ENCODE peak calls at places on chromosomes 1 and 21, in five cellular contexts. O is gastrocnemius medialis, J is GM12878, N is esophagus muscularis mucosa, I is A549. B is an unnamed sample.

GRCh38 chr1:119988316-119989067 is 81.0 kb downstream of the NOTCH2 start:
- DNase-seq in O (no peak), J (no peak), N (no peak), I (no peak), B (no peak)

GRCh38 chr1:51044834-51045233 is 57.2 kb upstream of the C1orf185 start:
- DNase-seq in O (no peak), J (no peak), N (no peak), I (no peak), B (no peak)

GRCh38 chr1:59075021-59075420 is 221.9 kb upstream of the FGGY start:
- DNase-seq in O (no peak), N (no peak), J (no peak), I (no peak), B (no peak)

GRCh38 chr1:116127123-116127847 is 16.1 kb downstream of the MAB21L3 start:
- DNase-seq in J (no peak), N (peak; percentile 82), O (no peak), I (no peak), B (no peak)

GRCh38 chr1:12475947-12476346 is 142.1 kb downstream of the DHRS3 start:
- DNase-seq in O (peak; percentile 73), N (no peak), J (no peak), I (peak; percentile 33), B (no peak)

GRCh38 chr1:155893389-155894142 is 17.6 kb downstream of the RIT1 start:
- DNase-seq in O (no peak), I (peak; percentile 75), J (no peak), N (no peak), B (peak; percentile 84)

GRCh38 chr1:40868051-40868723 is 6.0 kb upstream of the CITED4 start:
- DNase-seq in J (no peak), O (no peak), N (no peak), I (peak; percentile 77), B (no peak)

GRCh38 chr1:212456166-212456528 is 23.4 kb downstream of the NENF start:
- DNase-seq in O (no peak), I (no peak), N (no peak), J (no peak), B (no peak)

GRCh38 chr1:173329747-173330146 is 122.6 kb upstream of the TNFSF4 start:
- DNase-seq in J (no peak), I (peak; percentile 38), O (no peak), N (no peak), B (no peak)

GRCh38 chr1:212621043-212621829 is 12.7 kb downstream of the ATF3 start:
- DNase-seq in O (no peak), I (no peak), N (no peak), J (no peak), B (peak; percentile 45)

GRCh38 chr1:30473920-30474817 is 249.2 kb downstream of the MATN1 start:
- DNase-seq in O (no peak), N (no peak), I (no peak), J (no peak), B (peak; percentile 59)

GRCh38 chr1:28365864-28366263 is 3.7 kb upstream of the PHACTR4 start:
- DNase-seq in N (no peak), O (no peak), J (no peak), I (no peak), B (no peak)

GRCh38 chr21:38297193-38297592 is 40.4 kb downstream of the KCNJ15 start:
- DNase-seq in I (no peak), N (no peak), O (no peak), J (no peak), B (no peak)

GRCh38 chr1:177229781-177230180 is 59.0 kb downstream of the BRINP2 start:
- DNase-seq in O (no peak), I (no peak), N (no peak), J (no peak), B (no peak)
- H3K4me3 ChIP-seq in O (no peak overlapping the region), I (no peak overlapping the region), N (no peak overlapping the region), J (no peak overlapping the region), B (no peak overlapping the region)

DNA sequence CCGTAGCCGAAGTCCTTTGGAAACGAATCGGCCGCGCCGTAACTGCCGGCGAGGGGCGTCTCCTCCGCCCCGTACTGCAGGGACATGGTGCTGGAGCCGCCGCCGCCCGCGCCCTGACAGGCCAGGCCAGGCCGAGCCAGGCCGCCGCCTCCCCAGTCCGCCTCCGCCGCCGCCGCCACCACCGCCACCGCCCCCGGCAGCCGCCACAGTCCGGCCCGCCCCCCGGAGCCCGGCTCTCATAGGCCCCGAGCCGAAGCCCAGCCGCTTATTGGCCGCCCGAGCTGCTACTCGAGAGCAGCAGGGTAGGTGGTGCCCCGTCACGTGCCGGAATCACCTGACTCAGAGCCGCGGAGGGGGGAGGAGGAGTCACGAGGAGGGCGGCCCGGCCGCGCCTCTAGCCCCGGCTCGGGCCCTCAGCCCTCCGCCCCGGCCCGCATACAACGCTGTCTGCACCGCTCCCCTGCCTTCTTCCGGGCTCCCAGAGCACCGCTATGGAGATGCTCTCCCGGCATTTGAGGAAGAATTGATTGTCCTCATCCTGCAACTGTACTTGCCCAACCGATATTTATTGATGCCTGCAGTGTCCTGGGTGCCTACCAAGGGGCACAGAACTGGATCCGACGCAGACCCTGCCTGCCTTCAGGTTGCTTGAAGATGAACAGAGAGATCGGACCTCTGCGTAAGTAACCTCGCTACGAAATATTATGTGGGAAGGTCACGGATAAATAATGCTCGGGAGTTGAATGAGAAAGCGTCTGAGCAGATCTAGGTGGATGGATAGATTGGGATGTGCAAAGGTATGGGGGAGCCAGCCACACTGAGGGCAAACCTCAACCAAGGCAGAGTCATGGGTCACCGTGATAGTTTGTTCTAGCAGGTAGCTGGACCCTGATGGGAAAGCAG is at the start of gene RRAGC:
- DNase-seq in I (peak; percentile 95), O (peak; percentile 100), J (peak; percentile 80), N (peak; percentile 100), B (peak; percentile 100)
- TF ChIP-seq POLR2A in I (peak; percentile 40), O (peak; percentile 91), J (peak; percentile 81), N (no peak), B (no peak)

DNA sequence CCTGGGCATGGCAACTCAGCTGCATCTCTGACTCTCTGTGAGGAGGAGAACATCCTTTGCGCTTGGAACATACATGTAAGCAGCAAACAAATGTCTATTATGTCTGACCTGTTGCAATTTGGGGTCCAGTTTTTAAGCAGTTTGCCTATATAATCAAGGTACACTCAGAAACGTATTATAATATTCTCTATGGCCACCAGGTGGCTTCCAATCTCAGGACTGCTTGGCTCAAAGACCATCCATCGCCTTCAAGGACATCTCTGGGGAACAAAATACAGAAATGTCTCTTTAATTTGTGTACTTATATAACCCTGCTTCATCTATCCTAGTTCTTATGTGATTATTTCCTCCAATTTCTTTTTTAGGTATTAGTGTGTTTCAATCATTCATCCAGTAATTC is 227.2 kb downstream of the OLFM3 start:
- DNase-seq in N (no peak), J (no peak), O (no peak), I (peak; percentile 11), B (no peak)
- TF ChIP-seq CTCF in N (no peak), J (peak; percentile 50), O (no peak), I (no peak), B (no peak)

GRCh38 chr1:234398849-234399381 is 25.7 kb downstream of the COA6 start:
- DNase-seq in I (no peak), O (peak; percentile 10), N (peak; percentile 5), J (peak; percentile 75), B (no peak)
- H3K4me3 ChIP-seq in I (no peak overlapping the region), O (peak overlapping the region; percentile 28), N (peak overlapping the region; percentile 15), J (peak overlapping the region; percentile 35), B (no peak overlapping the region)

GRCh38 chr1:67760030-67760821 is 73.0 kb downstream of the GNG12 start:
- DNase-seq in J (peak; percentile 90), O (no peak), N (no peak), I (peak; percentile 62), B (peak; percentile 58)
- TF ChIP-seq POLR2A in J (no peak), O (no peak), N (no peak), I (no peak), B (no peak)

GRCh38 chr1:177495878-177496277 is 325.1 kb downstream of the BRINP2 start:
- DNase-seq in J (no peak), I (peak; percentile 17), N (no peak), O (no peak), B (no peak)
- TF ChIP-seq CTCF in J (no peak), I (no peak), N (no peak), O (no peak), B (no peak)